ENCODE peak calls at places on chromosomes 12 and 14, in six cellular contexts. S is foreskin melanocyte; J is Right ventricle myocardium superior; P is NCI-H2081; Z is central memory CD8-positive, alpha-beta T cell; Y is amniotic epithelial cell. U is an unnamed sample.

GRCh38 chr12:120642806-120643205 is 2.4 kb downstream of the CABP1 start:
- DNase-seq in P (no peak), J (no peak), Y (no peak), S (no peak), Z (no peak), U (no peak)

GRCh38 chr12:124736115-124737039 is 127.3 kb downstream of the SCARB1 start:
- DNase-seq in S (no peak), Y (no peak), J (peak), P (no peak), Z (no peak), U (no peak)

GRCh38 chr12:30795660-30796507 is 41.1 kb upstream of the CAPRIN2 start:
- DNase-seq in Z (peak), S (no peak), P (peak), Y (peak), J (peak), U (peak)

GRCh38 chr12:107079172-107080011 is 14.0 kb downstream of the CRY1 start:
- DNase-seq in Y (peak), J (no peak), P (no peak), Z (no peak), S (peak), U (no peak)

GRCh38 chr14:88468396-88468795 is 82.9 kb downstream of the SPATA7 start:
- DNase-seq in Z (no peak), Y (peak), P (no peak), J (no peak), S (peak), U (no peak)

GRCh38 chr12:57632898-57633825 is at the start of gene B4GALNT1:
- DNase-seq in S (no peak), J (peak), P (peak), Y (peak), Z (peak), U (peak)

GRCh38 chr14:79040742-79041249 is 870.6 kb downstream of the NRXN3 start:
- DNase-seq in S (no peak), Y (no peak), J (no peak), P (no peak), Z (no peak), U (no peak)

GRCh38 chr12:116551952-116552749 is 7.0 kb upstream of the MAP1LC3B2 start:
- DNase-seq in P (no peak), S (no peak), Y (peak), Z (no peak), J (no peak), U (no peak)

GRCh38 chr12:93054021-93054420 is 124.9 kb upstream of the EEA1 start:
- DNase-seq in Y (no peak), P (no peak), J (no peak), Z (no peak), S (no peak), U (no peak)

GRCh38 chr12:26770239-26771070 is 62.5 kb downstream of the ITPR2 start:
- DNase-seq in J (peak), S (peak), Y (no peak), Z (no peak), P (no peak), U (no peak)

GRCh38 chr12:131203666-131204415 is 250.1 kb downstream of the ADGRD1 start:
- DNase-seq in Z (no peak), S (no peak), P (no peak), Y (no peak), J (no peak), U (no peak)